ENCODE peak calls at places on chromosomes 2 and 18, in nine cellular contexts. Q is tibial artery, Z is spleen, W is fibroblast of mammary gland, G is GM12864, K is psoas muscle, B is HFF-Myc, V is HCT116, Y is cardiac fibroblast. R is an unnamed sample.

GRCh38 chr2:138030459-138030858 is 66.2 kb downstream of the HNMT start:
- DNase-seq in K (no peak), Z (no peak), B (no peak), V (no peak), W (peak), G (no peak), Y (peak), Q (no peak), R (peak)

GRCh38 chr2:200399046-200399445 is 92.6 kb downstream of the SPATS2L start:
- DNase-seq in B (no peak), Z (no peak), G (no peak), Y (peak), K (no peak), W (peak), V (no peak), Q (no peak), R (peak)

GRCh38 chr18:31301201-31301655 is 16.7 kb upstream of the DSG1 start:
- DNase-seq in Q (no peak), V (no peak), G (no peak), W (no peak), K (no peak), Z (no peak), Y (no peak), B (no peak), R (no peak)

GRCh38 chr2:74168739-74169138 is 9.9 kb downstream of the MOB1A start:
- DNase-seq in Y (no peak), G (no peak), Q (no peak), V (no peak), W (no peak), B (no peak), K (no peak), Z (no peak), R (no peak)

GRCh38 chr2:227186751-227187150 is 22.3 kb downstream of the COL4A3 start:
- DNase-seq in V (no peak), Y (peak), Z (no peak), Q (no peak), B (no peak), W (peak), K (no peak), G (no peak), R (no peak)

GRCh38 chr2:19887508-19887907 is 14.3 kb downstream of the TTC32 start:
- DNase-seq in B (no peak), G (no peak), V (no peak), Q (no peak), Z (no peak), K (no peak), Y (no peak), W (no peak), R (no peak)

GRCh38 chr2:146853741-146854444 is 990.9 kb upstream of the ACVR2A start:
- DNase-seq in K (no peak), B (no peak), Q (no peak), Y (peak), Z (no peak), W (peak), V (no peak), G (no peak), R (peak)

GRCh38 chr2:216424305-216424704 is 12.0 kb downstream of the SMARCAL1 start:
- DNase-seq in B (no peak), Y (peak), G (no peak), Z (no peak), V (no peak), K (no peak), W (peak), Q (no peak), R (no peak)

GRCh38 chr2:201559067-201559710 is 84.1 kb downstream of the TMEM237 start:
- DNase-seq in W (no peak), V (no peak), G (no peak), Z (peak), Q (no peak), B (no peak), Y (no peak), K (no peak), R (no peak)

GRCh38 chr2:139609109-139609508 is 828.9 kb upstream of the NXPH2 start:
- DNase-seq in G (no peak), K (no peak), W (no peak), Z (no peak), Q (no peak), B (no peak), V (no peak), Y (no peak), R (no peak)

GRCh38 chr2:218319813-218320360 is 27.6 kb upstream of the TMBIM1 start:
- DNase-seq in W (no peak), Y (no peak), Q (no peak), K (no peak), Z (no peak), G (no peak), B (no peak), V (no peak), R (no peak)

GRCh38 chr2:240644859-240645301 is 19.6 kb downstream of the GPR35 start:
- DNase-seq in W (no peak), Y (no peak), G (no peak), K (no peak), B (no peak), Z (no peak), V (no peak), Q (peak), R (no peak)

GRCh38 chr2:147553743-147554142 is 291.1 kb upstream of the ACVR2A start:
- DNase-seq in G (no peak), B (no peak), Q (no peak), Y (no peak), W (no peak), K (no peak), Z (no peak), V (no peak), R (no peak)

GRCh38 chr2:45647986-45648520 is 3.4 kb upstream of the PRKCE start:
- DNase-seq in Y (peak), K (no peak), V (no peak), Q (no peak), Z (no peak), W (peak), G (no peak), B (no peak), R (no peak)

GRCh38 chr2:98729652-98730051 is 1.3 kb downstream of the MGAT4A start:
- DNase-seq in W (peak), Q (no peak), Z (no peak), K (no peak), V (no peak), Y (no peak), B (no peak), G (no peak), R (no peak)

GRCh38 chr2:197873293-197873701 is 68.9 kb downstream of the PLCL1 start:
- DNase-seq in Y (peak), Q (no peak), B (peak), V (no peak), Z (no peak), W (peak), K (no peak), G (no peak), R (peak)

GRCh38 chr2:209463226-209463625 is 39.4 kb downstream of the MAP2 start:
- DNase-seq in V (no peak), W (no peak), G (no peak), Z (no peak), Q (no peak), K (no peak), Y (peak), B (no peak), R (no peak)
- TF ChIP-seq CTCF in V (no peak), W (peak), G (peak), Z (no peak), Q (peak), K (no peak), Y (peak), B (peak), R (peak)

DNA sequence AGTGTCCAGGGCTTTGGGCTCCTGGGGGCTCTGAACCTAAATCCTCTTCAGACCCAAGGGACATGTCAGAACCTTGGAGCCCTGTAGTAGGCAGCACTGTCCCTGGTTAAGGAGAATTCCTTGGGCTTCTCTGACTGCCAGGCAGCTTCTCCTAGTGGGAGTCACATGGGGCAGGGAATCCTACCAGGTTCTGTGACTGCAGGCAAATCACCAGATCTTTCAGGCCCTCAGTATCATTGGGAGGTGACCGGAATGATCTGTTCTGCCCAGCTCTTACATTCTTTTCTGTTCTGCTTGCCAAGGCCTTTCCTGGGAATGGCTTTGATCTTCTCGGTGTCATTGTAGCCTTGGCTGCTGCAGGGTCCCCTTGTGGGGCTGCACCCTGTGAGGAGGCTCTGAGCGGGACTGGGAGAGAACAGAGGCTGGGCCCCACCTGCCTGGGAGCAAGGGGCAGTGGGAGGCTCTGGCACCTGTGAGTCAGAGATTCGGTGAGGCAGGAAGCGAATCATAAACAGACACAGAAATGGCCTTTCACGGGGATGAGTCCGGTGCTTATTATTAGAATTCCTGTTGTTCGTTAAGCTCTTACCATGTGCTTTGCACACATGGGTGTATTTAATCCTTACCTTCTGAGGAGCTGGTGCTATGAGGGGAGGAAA is 14.1 kb downstream of the CEP68 start:
- DNase-seq in W (peak), B (peak), Q (no peak), G (no peak), Z (no peak), Y (peak), K (no peak), V (peak), R (peak)
- H3K4me3 ChIP-seq in W (no peak), B (no peak), Q (no peak), G (no peak), Z (no peak), Y (no peak), K (peak), V (peak), R (no peak)

GRCh38 chr2:188784269-188784762 is 189.9 kb upstream of the COL3A1 start:
- DNase-seq in W (no peak), Z (no peak), K (no peak), G (no peak), Q (no peak), V (no peak), B (no peak), Y (no peak), R (no peak)
- TF ChIP-seq CTCF in W (no peak), Z (no peak), K (no peak), G (no peak), Q (no peak), V (no peak), B (no peak), Y (peak), R (no peak)

GRCh38 chr2:3650140-3650944 is 7.7 kb upstream of the ALLC start:
- DNase-seq in G (no peak), K (no peak), W (no peak), Z (peak), B (no peak), V (no peak), Q (no peak), Y (no peak), R (no peak)
- H3K4me3 ChIP-seq in G (no peak), K (no peak), W (no peak), Z (no peak), B (no peak), V (no peak), Q (no peak), Y (no peak), R (no peak)

DNA sequence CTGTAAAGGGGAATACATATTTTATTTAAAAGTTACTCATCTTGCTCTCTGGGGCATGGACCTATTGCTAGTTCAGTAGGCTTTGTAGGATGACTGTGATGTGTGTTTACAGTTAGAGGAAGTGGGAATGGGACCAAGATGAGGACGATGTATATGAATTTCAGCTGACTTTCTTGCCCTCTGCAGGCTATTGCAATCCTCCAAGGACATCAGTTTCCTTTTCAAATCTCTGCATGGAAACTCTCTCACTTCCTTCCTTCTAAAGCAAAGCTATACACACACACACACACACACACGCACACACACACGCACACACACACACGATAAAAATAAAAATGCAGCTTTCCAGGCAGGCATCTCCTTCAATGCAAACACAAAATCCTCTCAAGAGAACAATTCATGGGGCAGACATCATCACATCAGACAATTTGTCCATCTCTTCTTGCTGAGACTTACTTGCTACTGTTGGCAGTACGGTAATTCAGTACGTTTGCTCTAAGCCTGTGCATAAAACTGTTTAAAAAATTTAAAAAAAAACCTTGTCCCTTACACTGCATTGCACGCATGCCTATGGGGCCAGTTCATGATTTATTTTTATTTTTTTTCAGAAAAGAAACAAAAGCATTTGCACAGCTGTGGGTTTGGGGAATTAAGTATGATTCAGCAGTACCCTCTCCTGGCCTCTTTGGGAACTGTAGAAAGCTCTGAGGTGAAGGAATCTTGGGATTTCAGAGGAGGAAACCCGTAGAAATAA is 27.2 kb upstream of the ICOS start:
- DNase-seq in V (peak), Q (no peak), W (peak), Y (peak), B (peak), Z (no peak), K (no peak), G (no peak), R (peak)
- TF ChIP-seq CTCF in V (peak), Q (peak), W (peak), Y (peak), B (peak), Z (peak), K (peak), G (peak), R (peak)

GRCh38 chr2:110858135-110858737 is 125.9 kb downstream of the ACOXL start:
- DNase-seq in V (no peak), B (no peak), Y (no peak), G (peak), K (no peak), W (no peak), Q (no peak), Z (no peak), R (no peak)
- H3K4me3 ChIP-seq in V (no peak), B (no peak), Y (no peak), G (no peak), K (no peak), W (no peak), Q (no peak), Z (peak), R (no peak)

GRCh38 chr2:64645014-64645418 is 8.7 kb downstream of the SERTAD2 start:
- DNase-seq in Q (no peak), K (no peak), G (no peak), Y (peak), Z (no peak), B (no peak), W (peak), V (no peak), R (peak)
- TF ChIP-seq CTCF in Q (no peak), K (peak), G (no peak), Y (no peak), Z (no peak), B (no peak), W (no peak), V (no peak), R (no peak)